ENCODE peak calls at places on chromosomes 1 and 21, in seven cellular contexts. One of them, this sample, is unnamed.

GRCh38 chr1:85865183-85865582 is 156.9 kb upstream of the ZNHIT6 start:
- DNase-seq in smooth muscle cell of the brain vasculature: no peak
- DNase-seq in stimulated activated CD4-positive, alpha-beta T cell treated with anti-CD3 and anti-CD28 coated beads, Interleukin-12 subunit alpha, Interleukin-12 subunit beta, amount 100 ng/mL, for 48 hours: no peak
- DNase-seq in NCI-H510A: no peak
- DNase-seq in T follicular helper cell: no peak
- DNase-seq in type B pancreatic cell: no peak
- DNase-seq in kidney: no peak
- DNase-seq in this sample: peak; percentile 45

GRCh38 chr1:109793486-109794318 is 30.0 kb upstream of the EPS8L3 start:
- DNase-seq in stimulated activated CD4-positive, alpha-beta T cell treated with anti-CD3 and anti-CD28 coated beads, Interleukin-12 subunit alpha, Interleukin-12 subunit beta, amount 100 ng/mL, for 48 hours: peak; percentile 18
- DNase-seq in type B pancreatic cell: peak; percentile 53
- DNase-seq in T follicular helper cell: peak; percentile 12
- DNase-seq in kidney: peak; percentile 66
- DNase-seq in smooth muscle cell of the brain vasculature: no peak
- DNase-seq in NCI-H510A: no peak
- DNase-seq in this sample: peak; percentile 81

GRCh38 chr1:183604048-183604808 is 14.0 kb upstream of the NCF2 start:
- DNase-seq in type B pancreatic cell: no peak
- DNase-seq in T follicular helper cell: no peak
- DNase-seq in NCI-H510A: no peak
- DNase-seq in smooth muscle cell of the brain vasculature: peak; percentile 59
- DNase-seq in kidney: no peak
- DNase-seq in stimulated activated CD4-positive, alpha-beta T cell treated with anti-CD3 and anti-CD28 coated beads, Interleukin-12 subunit alpha, Interleukin-12 subunit beta, amount 100 ng/mL, for 48 hours: no peak
- DNase-seq in this sample: peak; percentile 27

GRCh38 chr1:14598007-14598497 is 433 bp upstream of the KAZN start:
- DNase-seq in kidney: peak; percentile 75
- DNase-seq in stimulated activated CD4-positive, alpha-beta T cell treated with anti-CD3 and anti-CD28 coated beads, Interleukin-12 subunit alpha, Interleukin-12 subunit beta, amount 100 ng/mL, for 48 hours: no peak
- DNase-seq in T follicular helper cell: no peak
- DNase-seq in smooth muscle cell of the brain vasculature: no peak
- DNase-seq in type B pancreatic cell: peak; percentile 74
- DNase-seq in NCI-H510A: no peak
- DNase-seq in this sample: no peak

GRCh38 chr21:27571706-27572105 is 604.8 kb upstream of the ADAMTS5 start:
- DNase-seq in smooth muscle cell of the brain vasculature: no peak
- DNase-seq in kidney: no peak
- DNase-seq in NCI-H510A: no peak
- DNase-seq in stimulated activated CD4-positive, alpha-beta T cell treated with anti-CD3 and anti-CD28 coated beads, Interleukin-12 subunit alpha, Interleukin-12 subunit beta, amount 100 ng/mL, for 48 hours: no peak
- DNase-seq in T follicular helper cell: no peak
- DNase-seq in type B pancreatic cell: no peak
- DNase-seq in this sample: peak; percentile 88

GRCh38 chr1:193520472-193520871 is 334.1 kb upstream of the B3GALT2 start:
- DNase-seq in type B pancreatic cell: no peak
- DNase-seq in T follicular helper cell: no peak
- DNase-seq in smooth muscle cell of the brain vasculature: no peak
- DNase-seq in NCI-H510A: no peak
- DNase-seq in stimulated activated CD4-positive, alpha-beta T cell treated with anti-CD3 and anti-CD28 coated beads, Interleukin-12 subunit alpha, Interleukin-12 subunit beta, amount 100 ng/mL, for 48 hours: no peak
- DNase-seq in kidney: no peak
- DNase-seq in this sample: no peak

GRCh38 chr1:31745071-31745897 is 18.9 kb downstream of the ADGRB2 start:
- DNase-seq in stimulated activated CD4-positive, alpha-beta T cell treated with anti-CD3 and anti-CD28 coated beads, Interleukin-12 subunit alpha, Interleukin-12 subunit beta, amount 100 ng/mL, for 48 hours: peak; percentile 35
- DNase-seq in NCI-H510A: no peak
- DNase-seq in kidney: peak; percentile 83
- DNase-seq in T follicular helper cell: peak; percentile 20
- DNase-seq in type B pancreatic cell: no peak
- DNase-seq in smooth muscle cell of the brain vasculature: peak; percentile 45
- DNase-seq in this sample: no peak

GRCh38 chr1:182163821-182164223 is 102.3 kb upstream of the ZNF648 start:
- DNase-seq in T follicular helper cell: no peak
- DNase-seq in stimulated activated CD4-positive, alpha-beta T cell treated with anti-CD3 and anti-CD28 coated beads, Interleukin-12 subunit alpha, Interleukin-12 subunit beta, amount 100 ng/mL, for 48 hours: no peak
- DNase-seq in kidney: peak; percentile 70
- DNase-seq in NCI-H510A: no peak
- DNase-seq in type B pancreatic cell: no peak
- DNase-seq in smooth muscle cell of the brain vasculature: no peak
- DNase-seq in this sample: no peak

This sample was measured in GM04503.